ENCODE peak calls at places on chromosomes 11 and 22, in seven cellular contexts. U is GM19239; B is GM13976; N is lung microvascular endothelial cell; C is stimulated activated CD4-positive, alpha-beta T cell treated with anti-CD3 and anti-CD28 coated beads, Interleukin-15, amount 100 ng/mL, for 1 hour; W is iPS-NIHi11; H is left ventricle myocardium inferior. R is an unnamed sample.

GRCh38 chr11:9895016-9895415 is 231.1 kb downstream of the SWAP70 start:
- DNase-seq in U (no peak), B (no peak), N (no peak), C (no peak), W (no peak), H (no peak), R (no peak)

GRCh38 chr11:86486261-86487030 is 111.8 kb downstream of the CCDC81 start:
- DNase-seq in U (no peak), B (no peak), N (peak; percentile 53), C (no peak), W (no peak), H (no peak), R (no peak)

GRCh38 chr11:64130618-64131017 is 35.3 kb downstream of the MACROD1 start:
- DNase-seq in U (no peak), B (no peak), N (no peak), C (no peak), W (no peak), H (no peak), R (no peak)

GRCh38 chr11:64713031-64713780 is 9.8 kb downstream of the NRXN2 start:
- DNase-seq in U (no peak), B (no peak), N (peak; percentile 84), C (no peak), W (peak; percentile 70), H (peak; percentile 27), R (peak; percentile 51)

GRCh38 chr22:42932857-42933782 is 76.0 kb upstream of the ARFGAP3 start:
- DNase-seq in U (no peak), B (peak; percentile 81), N (peak; percentile 48), C (no peak), W (no peak), H (no peak), R (no peak)

GRCh38 chr22:39598017-39598965 is 27.7 kb downstream of the CACNA1I start:
- DNase-seq in U (peak; percentile 39), B (peak; percentile 81), N (peak; percentile 25), C (peak; percentile 29), W (peak; percentile 99), H (no peak), R (no peak)

GRCh38 chr22:21951931-21952465 is 650 bp downstream of the PPM1F start:
- DNase-seq in U (no peak), B (no peak), N (peak; percentile 65), C (no peak), W (peak; percentile 46), H (peak; percentile 40), R (no peak)

GRCh38 chr22:21961886-21962654 is 9.4 kb upstream of the PPM1F start:
- DNase-seq in U (no peak), B (no peak), N (peak; percentile 37), C (no peak), W (no peak), H (no peak), R (no peak)

GRCh38 chr11:114073506-114074381 is 14.2 kb downstream of the ZBTB16 start:
- DNase-seq in U (no peak), B (no peak), N (no peak), C (no peak), W (no peak), H (no peak), R (peak; percentile 86)

GRCh38 chr11:84408946-84409411 is 1122.8 kb upstream of the CCDC90B start:
- DNase-seq in U (no peak), B (no peak), N (no peak), C (no peak), W (no peak), H (no peak), R (peak; percentile 2)

GRCh38 chr22:26536056-26536761 is 23.9 kb upstream of the TFIP11 start:
- DNase-seq in U (no peak), B (no peak), N (no peak), C (no peak), W (no peak), H (no peak), R (no peak)

GRCh38 chr22:48973694-48974041 is 854.0 kb downstream of the BRD1 start:
- DNase-seq in U (no peak), B (no peak), N (no peak), C (no peak), W (no peak), H (no peak), R (no peak)

GRCh38 chr22:30705710-30706651 is 11.3 kb downstream of the OSBP2 start:
- DNase-seq in U (no peak), B (peak; percentile 41), N (no peak), C (no peak), W (peak; percentile 34), H (no peak), R (no peak)

R was measured in A673.